ENCODE peak calls at places on chromosomes 11 and 22, in eight cellular contexts. B, D, J, Y, R, N, G and Q are unnamed samples. For H3K4me1, the result is how much of the 10 kb centered on the place peaks cover.

GRCh38 chr22:39355080-39355479 is 5.3 kb downstream of the SYNGR1 start:
- DNase-seq in B (no peak), D (no peak), J (no peak), Y (no peak), R (no peak), N (no peak), G (no peak), Q (no peak)

GRCh38 chr11:29231991-29232390 is 784.8 kb downstream of the KCNA4 start:
- DNase-seq in B (no peak), D (no peak), J (no peak), Y (no peak), R (no peak), N (no peak), G (no peak), Q (no peak)

GRCh38 chr11:78659326-78660319 is 85.0 kb upstream of the NARS2 start:
- DNase-seq in B (no peak), D (no peak), J (no peak), Y (no peak), R (no peak), N (no peak), G (peak), Q (no peak)

GRCh38 chr11:111378773-111379499 is at the start of gene POU2AF1:
- DNase-seq in B (no peak), D (peak), J (no peak), Y (no peak), R (no peak), N (peak), G (peak), Q (peak)

GRCh38 chr11:32874144-32874543 is 18.5 kb upstream of the QSER1 start:
- DNase-seq in B (no peak), D (no peak), J (no peak), Y (no peak), R (no peak), N (no peak), G (no peak), Q (no peak)

GRCh38 chr11:128463386-128463829 is 124.0 kb downstream of the ETS1 start:
- DNase-seq in B (no peak), D (no peak), J (no peak), Y (no peak), R (no peak), N (no peak), G (no peak), Q (no peak)

GRCh38 chr11:61256710-61257482 is 15.9 kb downstream of the PGA5 start:
- DNase-seq in B (no peak), D (no peak), J (no peak), Y (no peak), R (no peak), N (no peak), G (no peak), Q (no peak)

GRCh38 chr22:38697055-38697980 is 3.4 kb downstream of the JOSD1 start:
- DNase-seq in B (no peak), D (no peak), J (no peak), Y (no peak), R (peak), N (no peak), G (no peak), Q (no peak)

GRCh38 chr11:32435947-32436750 is 810 bp upstream of the WT1 start:
- DNase-seq in B (no peak), D (no peak), J (no peak), Y (no peak), R (no peak), N (no peak), G (no peak), Q (no peak)

GRCh38 chr11:47056261-47056915 is 119.8 kb downstream of the CSTPP1 start:
- DNase-seq in B (no peak), D (no peak), J (no peak), Y (no peak), R (peak), N (no peak), G (peak), Q (no peak)

GRCh38 chr11:67120881-67121710 is 2.0 kb downstream of the KDM2A start:
- DNase-seq in B (peak), D (peak), J (no peak), Y (peak), R (peak), N (no peak), G (peak), Q (no peak)

GRCh38 chr11:46160100-46160499 is 38.8 kb upstream of the PHF21A start:
- DNase-seq in B (no peak), D (no peak), J (no peak), Y (no peak), R (no peak), N (no peak), G (no peak), Q (no peak)

GRCh38 chr22:20661473-20661872 is 112.4 kb upstream of the SERPIND1 start:
- DNase-seq in B (no peak), D (no peak), J (no peak), Y (no peak), R (no peak), N (no peak), G (no peak), Q (no peak)

GRCh38 chr11:76677010-76677771 is 6.6 kb upstream of the LRRC32 start:
- DNase-seq in B (no peak), D (no peak), J (no peak), Y (no peak), R (no peak), N (no peak), G (no peak), Q (no peak)

GRCh38 chr11:85721191-85721590 is 35.2 kb upstream of the CCDC89 start:
- DNase-seq in B (no peak), D (no peak), J (no peak), Y (no peak), R (no peak), N (no peak), G (no peak), Q (no peak)

GRCh38 chr11:45212566-45213315 is 66.3 kb downstream of the PRDM11 start:
- DNase-seq in B (no peak), D (no peak), J (no peak), Y (no peak), R (no peak), N (no peak), G (no peak), Q (no peak)

GRCh38 chr11:35515224-35515623 is 10.2 kb downstream of the PAMR1 start:
- DNase-seq in B (no peak), D (no peak), J (no peak), Y (no peak), R (no peak), N (no peak), G (peak), Q (no peak)

GRCh38 chr11:64720640-64721358 is 2.2 kb downstream of the NRXN2 start:
- DNase-seq in B (no peak), D (no peak), J (no peak), Y (peak), R (no peak), N (no peak), G (no peak), Q (no peak)

GRCh38 chr11:116970485-116971292 is 127.5 kb downstream of the SIK3 start:
- DNase-seq in B (no peak), D (peak), J (no peak), Y (no peak), R (no peak), N (no peak), G (peak), Q (no peak)

GRCh38 chr11:69380451-69380901 is 86.5 kb downstream of the MYEOV start:
- DNase-seq in B (no peak), D (no peak), J (peak), Y (no peak), R (no peak), N (no peak), G (no peak), Q (no peak)

GRCh38 chr11:132987936-132988335 is 544.4 kb downstream of the OPCML start:
- DNase-seq in B (no peak), D (no peak), J (no peak), Y (no peak), R (peak), N (no peak), G (no peak), Q (no peak)

GRCh38 chr11:2584434-2584811 is 115.4 kb downstream of the KCNQ1OT1 start:
- DNase-seq in B (no peak), D (no peak), J (no peak), Y (no peak), R (no peak), N (no peak), G (no peak), Q (no peak)

GRCh38 chr11:475941-476340 is 25.9 kb downstream of the PTDSS2 start:
- DNase-seq in B (no peak), D (no peak), J (no peak), Y (no peak), R (no peak), N (no peak), G (no peak), Q (no peak)

GRCh38 chr11:45651841-45652745 is 13.3 kb downstream of the CHST1 start:
- DNase-seq in B (no peak), D (no peak), J (no peak), Y (no peak), R (no peak), N (no peak), G (no peak), Q (no peak)

GRCh38 chr11:130125638-130126037 is 33.9 kb upstream of the ST14 start:
- DNase-seq in B (no peak), D (no peak), J (no peak), Y (no peak), R (no peak), N (no peak), G (no peak), Q (no peak)

GRCh38 chr22:40036591-40037225 is 42.0 kb downstream of the FAM83F start:
- DNase-seq in B (peak), D (peak), J (peak), Y (peak), R (peak), N (peak), G (no peak), Q (peak)

GRCh38 chr11:75472081-75472732 is 39.2 kb upstream of the KLHL35 start:
- DNase-seq in B (no peak), D (no peak), J (no peak), Y (no peak), R (no peak), N (no peak), G (peak), Q (no peak)

GRCh38 chr11:47899801-47900200 is 51.7 kb upstream of the NUP160 start:
- DNase-seq in B (no peak), D (no peak), J (no peak), Y (no peak), R (no peak), N (no peak), G (no peak), Q (no peak)

GRCh38 chr11:17277024-17277584 is 565 bp downstream of the NUCB2 start:
- DNase-seq in B (no peak), D (peak), J (no peak), Y (no peak), R (peak), N (no peak), G (peak), Q (no peak)

GRCh38 chr22:41499624-41500280 is 30.8 kb downstream of the ACO2 start:
- DNase-seq in B (no peak), D (no peak), J (no peak), Y (no peak), R (no peak), N (no peak), G (no peak), Q (no peak)

GRCh38 chr11:114147389-114148382 is 88.2 kb downstream of the ZBTB16 start:
- DNase-seq in B (peak), D (no peak), J (no peak), Y (peak), R (no peak), N (no peak), G (no peak), Q (no peak)

GRCh38 chr11:57514538-57515331 is 767 bp downstream of the SLC43A1 start:
- DNase-seq in B (peak), D (peak), J (peak), Y (peak), R (peak), N (no peak), G (no peak), Q (peak)

GRCh38 chr22:32327066-32327465 is 30.6 kb upstream of the RFPL3 start:
- DNase-seq in B (no peak), D (peak), J (no peak), Y (no peak), R (no peak), N (no peak), G (peak), Q (no peak)

GRCh38 chr11:95337175-95337957 is 106.4 kb upstream of the SESN3 start:
- DNase-seq in B (peak), D (peak), J (peak), Y (peak), R (peak), N (no peak), G (peak), Q (peak)

GRCh38 chr11:118434123-118434552 is 2.2 kb upstream of the KMT2A start:
- DNase-seq in B (no peak), D (no peak), J (no peak), Y (no peak), R (no peak), N (no peak), G (no peak), Q (no peak)

GRCh38 chr11:120186799-120187591 is 23.8 kb upstream of the OAF start:
- DNase-seq in B (no peak), D (peak), J (no peak), Y (peak), R (peak), N (no peak), G (peak), Q (no peak)

DNA sequence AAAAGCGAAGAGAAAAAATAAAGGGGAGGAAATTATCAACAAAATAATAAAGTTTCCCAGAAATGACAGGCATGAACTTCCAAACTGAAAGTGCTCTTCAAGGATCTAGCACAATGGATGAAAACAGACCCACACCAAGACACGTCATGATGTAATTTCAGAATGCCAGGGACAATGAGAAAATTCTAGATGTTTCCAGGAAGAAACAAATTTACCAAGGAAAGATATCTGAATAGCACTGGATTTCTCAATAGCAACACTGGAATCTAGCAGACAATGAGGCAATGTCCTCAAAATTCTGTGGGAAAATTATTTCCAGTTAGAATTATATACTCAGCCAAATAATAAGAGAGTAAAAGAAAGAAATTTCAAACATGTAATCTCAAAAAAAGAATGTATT is 46.0 kb downstream of the DENND5A start:
- DNase-seq in B (no peak), D (no peak), J (no peak), Y (no peak), R (no peak), N (no peak), G (no peak), Q (no peak)
- H3K4me1 ChIP-seq in B (under half), D (under half), J (under half), Y (under half), R (under half), N (under half), G (under half), Q (half or more)

DNA sequence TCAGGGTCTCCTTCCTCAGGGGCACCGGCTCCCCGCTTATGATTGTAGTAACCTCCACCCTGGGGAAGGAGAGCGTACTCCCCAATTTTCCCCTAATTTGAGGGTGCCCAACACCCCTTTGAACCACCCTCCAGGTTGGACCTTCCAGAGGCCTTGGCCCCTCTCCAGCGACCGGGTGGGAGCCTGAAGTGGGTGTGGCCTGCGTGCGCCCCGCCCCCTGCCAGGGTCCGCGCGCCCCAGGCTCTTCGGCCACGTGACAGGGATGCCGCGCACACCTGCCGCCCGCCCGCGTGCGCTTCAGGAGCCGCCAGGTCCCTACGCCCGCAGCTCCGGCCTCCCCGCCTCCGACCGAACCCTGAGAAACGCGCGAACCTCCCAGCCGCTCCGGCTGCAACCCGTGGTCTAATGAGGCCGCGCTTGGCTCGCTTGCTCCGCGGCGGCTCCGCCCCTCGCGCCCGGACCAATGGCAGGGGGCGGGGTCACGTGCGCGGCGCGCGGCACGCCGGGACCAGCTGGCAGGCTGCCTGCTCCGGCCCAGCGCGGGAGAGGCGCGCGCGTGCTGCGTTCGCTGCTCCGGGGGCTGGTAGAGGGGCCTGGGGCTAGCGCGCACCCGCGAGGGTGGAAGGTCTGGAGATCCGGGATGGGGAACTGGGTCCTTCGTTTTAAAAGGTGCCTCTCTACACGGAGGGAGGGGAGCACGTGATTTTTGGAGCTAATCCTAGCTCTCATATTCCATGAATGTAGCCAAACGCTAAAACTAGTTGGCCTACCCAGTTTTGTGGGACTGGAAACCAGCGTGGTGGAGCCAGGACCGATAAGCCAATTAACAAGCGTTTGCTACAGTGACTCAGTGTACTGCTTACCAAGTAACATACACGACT is at the start of gene FOXRED2:
- DNase-seq in B (peak), D (peak), J (peak), Y (peak), R (peak), N (peak), G (peak), Q (peak)
- H3K4me3 ChIP-seq in B (peak), D (peak), J (peak), Y (peak), R (peak), N (peak), G (peak), Q (peak)

GRCh38 chr22:50461979-50462540 is 12.8 kb downstream of the SBF1 start:
- DNase-seq in B (no peak), D (no peak), J (no peak), Y (no peak), R (no peak), N (no peak), G (no peak), Q (no peak)
- H3K4me1 ChIP-seq in B (under half), D (under half), J (under half), Y (under half), R (under half), N (under half), G (under half), Q (under half)

GRCh38 chr11:100105605-100106358 is 581.3 kb upstream of the ARHGAP42 start:
- DNase-seq in B (no peak), D (peak), J (no peak), Y (no peak), R (no peak), N (no peak), G (no peak), Q (no peak)
- H3K4me3 ChIP-seq in B (no peak), D (no peak), J (no peak), Y (no peak), R (no peak), N (no peak), G (no peak), Q (no peak)

DNA sequence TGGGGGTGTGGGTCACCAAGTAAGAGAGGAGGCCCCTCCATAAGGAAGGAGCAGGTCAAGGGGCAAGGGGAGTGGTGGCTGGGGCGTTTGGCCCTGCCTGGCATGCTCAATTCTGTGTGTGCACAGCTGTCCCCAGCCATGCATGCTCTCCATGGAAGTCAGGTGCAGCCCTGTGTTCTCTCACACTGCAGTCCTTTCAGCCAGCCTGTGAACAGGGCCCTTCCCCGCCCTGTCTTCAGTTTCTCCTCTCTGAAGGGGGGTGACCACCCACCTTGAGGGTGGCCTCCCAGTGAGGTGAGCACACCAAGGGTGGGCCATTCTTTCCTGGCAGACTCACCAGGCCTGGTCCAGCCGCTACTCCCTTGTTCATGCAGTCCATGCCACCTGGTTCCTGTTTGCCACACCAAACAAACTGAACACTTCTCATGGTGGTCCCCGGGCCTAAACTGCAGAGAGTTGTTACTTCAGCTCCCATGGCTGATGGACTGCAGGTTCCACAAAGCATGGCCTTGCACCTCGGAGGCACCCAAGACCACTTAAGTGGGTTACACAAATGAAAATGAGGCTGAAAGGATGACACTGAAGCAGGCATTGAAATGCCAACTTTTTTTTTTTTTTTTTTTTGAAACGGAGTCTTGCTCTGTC is 1.7 kb upstream of the CHCHD10 start:
- DNase-seq in B (no peak), D (no peak), J (no peak), Y (no peak), R (peak), N (no peak), G (no peak), Q (no peak)
- H3K4me1 ChIP-seq in B (under half), D (under half), J (under half), Y (under half), R (half or more), N (under half), G (under half), Q (half or more)